ENCODE peak calls at places on chromosomes 12 and 14, in ten cellular contexts. V is fibroblast of the aortic adventitia, W is H4, I is T47D, K is NCI-H1092 treated with DMSO at 0.1 percent for 48 hours, S is stromal cell of bone marrow, H is KG1, J is OCI-LY7, Q is transverse colon, U is SW480. F is an unnamed sample.

GRCh38 chr12:31491819-31492598 is 98.9 kb downstream of the DENND5B start:
- DNase-seq in V (peak; percentile 85), W (peak; percentile 65), I (no peak), K (no peak), S (peak; percentile 39), H (no peak), J (no peak), Q (no peak), U (peak; percentile 96), F (no peak)

GRCh38 chr14:101475468-101476257 is 85.6 kb upstream of the DIO3 start:
- DNase-seq in V (peak; percentile 85), W (peak; percentile 59), I (no peak), K (no peak), S (peak; percentile 75), H (no peak), J (no peak), Q (no peak), U (no peak), F (peak; percentile 29)

GRCh38 chr14:21894003-21894897 is 220.6 kb upstream of the OR4E1 start:
- DNase-seq in V (no peak), W (peak; percentile 23), I (no peak), K (no peak), S (no peak), H (peak; percentile 42), J (peak; percentile 80), Q (no peak), U (no peak), F (no peak)

GRCh38 chr12:45235087-45236025 is 19.5 kb downstream of the ANO6 start:
- DNase-seq in V (peak; percentile 73), W (peak; percentile 96), I (no peak), K (no peak), S (no peak), H (no peak), J (no peak), Q (no peak), U (peak; percentile 62), F (no peak)

GRCh38 chr14:74867673-74868072 is 8.3 kb downstream of the PROX2 start:
- DNase-seq in V (peak; percentile 90), W (no peak), I (no peak), K (no peak), S (no peak), H (no peak), J (no peak), Q (no peak), U (no peak), F (no peak)

GRCh38 chr14:51293926-51294290 is 53.9 kb downstream of the TMX1 start:
- DNase-seq in V (peak; percentile 60), W (no peak), I (no peak), K (no peak), S (no peak), H (no peak), J (no peak), Q (no peak), U (no peak), F (no peak)

GRCh38 chr12:12441891-12442461 is 85.1 kb downstream of the BORCS5 start:
- DNase-seq in V (peak; percentile 59), W (no peak), I (no peak), K (no peak), S (no peak), H (no peak), J (no peak), Q (no peak), U (no peak), F (no peak)

GRCh38 chr14:105300542-105301102 is at the start of gene BRF1:
- DNase-seq in V (peak; percentile 86), W (peak; percentile 85), I (peak; percentile 87), K (peak; percentile 93), S (peak; percentile 78), H (peak; percentile 88), J (peak; percentile 92), Q (peak; percentile 97), U (peak; percentile 95), F (peak; percentile 95)

GRCh38 chr14:72625689-72626088 is 268.2 kb downstream of the DPF3 start:
- DNase-seq in V (no peak), W (no peak), I (no peak), K (no peak), S (no peak), H (no peak), J (no peak), Q (no peak), U (no peak), F (no peak)

GRCh38 chr12:85057370-85057963 is 21.3 kb downstream of the LRRIQ1 start:
- DNase-seq in V (peak; percentile 68), W (peak; percentile 33), I (peak; percentile 23), K (peak; percentile 32), S (peak; percentile 14), H (peak; percentile 41), J (peak; percentile 46), Q (peak; percentile 15), U (peak; percentile 25), F (peak; percentile 45)

GRCh38 chr12:108950991-108951739 is 69.7 kb downstream of the SVOP start:
- DNase-seq in V (peak; percentile 68), W (peak; percentile 49), I (no peak), K (peak; percentile 51), S (peak; percentile 27), H (peak; percentile 57), J (peak; percentile 83), Q (peak; percentile 81), U (peak; percentile 65), F (peak; percentile 76)

GRCh38 chr14:105857223-105857815 is 330.9 kb downstream of the TMEM121 start:
- DNase-seq in V (no peak), W (no peak), I (no peak), K (no peak), S (no peak), H (no peak), J (peak; percentile 68), Q (peak; percentile 5), U (no peak), F (no peak)

GRCh38 chr12:32753605-32754004 is 2.1 kb downstream of the YARS2 start:
- DNase-seq in V (no peak), W (no peak), I (no peak), K (no peak), S (no peak), H (no peak), J (no peak), Q (no peak), U (no peak), F (no peak)

GRCh38 chr12:123141615-123142517 is 9.0 kb downstream of the PITPNM2 start:
- DNase-seq in V (peak; percentile 75), W (peak; percentile 76), I (no peak), K (no peak), S (peak; percentile 69), H (no peak), J (no peak), Q (peak; percentile 84), U (peak; percentile 65), F (peak; percentile 87)

GRCh38 chr12:132427999-132428871 is 61.7 kb upstream of the FBRSL1 start:
- DNase-seq in V (no peak), W (no peak), I (no peak), K (peak; percentile 86), S (no peak), H (no peak), J (no peak), Q (no peak), U (peak; percentile 68), F (no peak)

GRCh38 chr14:102055181-102055901 is 31.5 kb downstream of the HSP90AA1 start:
- DNase-seq in V (peak; percentile 79), W (no peak), I (no peak), K (no peak), S (peak; percentile 25), H (no peak), J (no peak), Q (no peak), U (no peak), F (no peak)

GRCh38 chr14:50806241-50806933 is 24.6 kb downstream of the NIN start:
- DNase-seq in V (peak; percentile 29), W (no peak), I (no peak), K (no peak), S (no peak), H (no peak), J (no peak), Q (no peak), U (no peak), F (no peak)

GRCh38 chr14:68391292-68392014 is 401.4 kb downstream of the ZFP36L1 start:
- DNase-seq in V (peak; percentile 92), W (no peak), I (no peak), K (no peak), S (peak; percentile 90), H (no peak), J (no peak), Q (no peak), U (no peak), F (no peak)

F was measured in colonic mucosa.